ENCODE peak calls at places on chromosomes 13 and 19, in seven cellular contexts. A is fibroblast of pulmonary artery, E is NT2/D1, Q is adipocyte, X is lung, B is hepatocyte, J is uterus. N is an unnamed sample.

GRCh38 chr19:54918499-54918898 is 12.6 kb downstream of the NCR1 start:
- DNase-seq in A (no peak), E (no peak), Q (no peak), X (no peak), B (no peak), J (no peak), N (no peak)

GRCh38 chr19:19074172-19074905 is 10.5 kb downstream of the SLC25A42 start:
- DNase-seq in A (no peak), E (no peak), Q (no peak), X (no peak), B (no peak), J (no peak), N (peak; percentile 27)

GRCh38 chr13:98429977-98430785 is 146.7 kb downstream of the STK24 start:
- DNase-seq in A (no peak), E (no peak), Q (no peak), X (no peak), B (no peak), J (no peak), N (no peak)

GRCh38 chr13:102654786-102655185 is 40.1 kb downstream of the METTL21C start:
- DNase-seq in A (no peak), E (no peak), Q (no peak), X (no peak), B (no peak), J (no peak), N (no peak)

GRCh38 chr19:55353803-55354697 is 469 bp downstream of the COX6B2 start:
- DNase-seq in A (peak; percentile 41), E (peak; percentile 28), Q (peak; percentile 74), X (no peak), B (peak; percentile 84), J (peak; percentile 65), N (peak; percentile 45)

GRCh38 chr19:13020002-13020414 is 24.7 kb downstream of the NFIX start:
- DNase-seq in A (no peak), E (peak; percentile 71), Q (no peak), X (no peak), B (no peak), J (no peak), N (no peak)

GRCh38 chr19:2476451-2477140 is 669 bp downstream of the GADD45B start:
- DNase-seq in A (peak; percentile 64), E (no peak), Q (peak; percentile 70), X (peak; percentile 52), B (peak; percentile 60), J (peak; percentile 55), N (peak; percentile 41)

GRCh38 chr13:92510416-92510815 is 716.2 kb upstream of the GPC6 start:
- DNase-seq in A (peak; percentile 53), E (no peak), Q (no peak), X (no peak), B (no peak), J (no peak), N (no peak)

GRCh38 chr19:47158367-47158791 is 27.7 kb downstream of the SAE1 start:
- DNase-seq in A (no peak), E (no peak), Q (no peak), X (no peak), B (no peak), J (no peak), N (no peak)

GRCh38 chr19:55695511-55696290 is 20.7 kb downstream of the EPN1 start:
- DNase-seq in A (no peak), E (no peak), Q (no peak), X (no peak), B (no peak), J (no peak), N (no peak)

GRCh38 chr19:28103916-28104315 is 1109.0 kb downstream of the UQCRFS1 start:
- DNase-seq in A (no peak), E (peak; percentile 56), Q (no peak), X (no peak), B (no peak), J (no peak), N (no peak)

GRCh38 chr19:45472557-45473365 is 5.0 kb downstream of the FOSB start:
- DNase-seq in A (peak; percentile 36), E (no peak), Q (peak; percentile 65), X (no peak), B (peak; percentile 28), J (no peak), N (no peak)

GRCh38 chr13:37878496-37878895 is 8.9 kb upstream of the TRPC4 start:
- DNase-seq in A (peak; percentile 25), E (no peak), Q (peak; percentile 20), X (no peak), B (no peak), J (no peak), N (no peak)

GRCh38 chr19:49441210-49441959 is at the start of gene SLC17A7:
- DNase-seq in A (no peak), E (no peak), Q (peak; percentile 48), X (no peak), B (peak; percentile 59), J (peak; percentile 76), N (no peak)

GRCh38 chr19:13692096-13692495 is 72.2 kb upstream of the MRI1 start:
- DNase-seq in A (peak; percentile 16), E (no peak), Q (peak; percentile 25), X (no peak), B (no peak), J (no peak), N (no peak)

GRCh38 chr13:113883921-113884804 is 20.3 kb upstream of the GAS6 start:
- DNase-seq in A (no peak), E (no peak), Q (no peak), X (no peak), B (no peak), J (no peak), N (no peak)

GRCh38 chr13:23510979-23511735 is 59.1 kb upstream of the TNFRSF19 start:
- DNase-seq in A (peak; percentile 59), E (peak; percentile 16), Q (peak; percentile 36), X (no peak), B (peak; percentile 57), J (no peak), N (no peak)

GRCh38 chr13:94063096-94063495 is 416.4 kb downstream of the DCT start:
- DNase-seq in A (peak; percentile 61), E (no peak), Q (peak; percentile 49), X (no peak), B (no peak), J (no peak), N (no peak)

GRCh38 chr13:100483836-100484381 is 104.7 kb downstream of the GGACT start:
- DNase-seq in A (no peak), E (no peak), Q (no peak), X (no peak), B (no peak), J (no peak), N (no peak)

GRCh38 chr19:52086481-52086880 is 9.1 kb downstream of the ZNF841 start:
- DNase-seq in A (peak; percentile 52), E (no peak), Q (peak; percentile 52), X (no peak), B (no peak), J (no peak), N (no peak)

DNA sequence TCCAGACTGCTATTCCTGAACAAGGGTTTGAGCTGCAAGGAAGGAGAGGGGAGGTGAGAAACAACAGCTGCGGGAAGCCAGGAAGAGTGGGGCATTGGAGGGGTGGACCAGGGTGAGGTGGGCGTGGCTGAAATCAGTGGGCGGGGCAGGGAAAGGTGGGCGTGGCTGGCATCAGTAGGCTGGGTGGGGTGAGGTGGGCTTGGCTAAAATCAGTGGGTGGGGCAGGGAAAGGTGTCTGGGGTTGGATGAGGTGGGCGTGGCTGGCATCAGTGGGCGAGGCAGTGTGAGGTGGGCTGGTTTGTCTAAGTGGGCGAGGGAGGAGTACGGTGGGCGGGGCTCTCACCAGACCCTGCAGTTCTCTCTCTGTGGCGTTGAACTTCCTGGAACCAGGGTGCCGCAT is 87.6 kb downstream of the MUC16 start:
- DNase-seq in A (no peak), E (no peak), Q (no peak), X (no peak), B (no peak), J (no peak), N (no peak)
- H3K4me3 ChIP-seq in A (no peak overlapping the region), E (no peak overlapping the region), Q (no peak overlapping the region), X (no peak overlapping the region), B (no peak overlapping the region), J (no peak overlapping the region), N (no peak overlapping the region)

DNA sequence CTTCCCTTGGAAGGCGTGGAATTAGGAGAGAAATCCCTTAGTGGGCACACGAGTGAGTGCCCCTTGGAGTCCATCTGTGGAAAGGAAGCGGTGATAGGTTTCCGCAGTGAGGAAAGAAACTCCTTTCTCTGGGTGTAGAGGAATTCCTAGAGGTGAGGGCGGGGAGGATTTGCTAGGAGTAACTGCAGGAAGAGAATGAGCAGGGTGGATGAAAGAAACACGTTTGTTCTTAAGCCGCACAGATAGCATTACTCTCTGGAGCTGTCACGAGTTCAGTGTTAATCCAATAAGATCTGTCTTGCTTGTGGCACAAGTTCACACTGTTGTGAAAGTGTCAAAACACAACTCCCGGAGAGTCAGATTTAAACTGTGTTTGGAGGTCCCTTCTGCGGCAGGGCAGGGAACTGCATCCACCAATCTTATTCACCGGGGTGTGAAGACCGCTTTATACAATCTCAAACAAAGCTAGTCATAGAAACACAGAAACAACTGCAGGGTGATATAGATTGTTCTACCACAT is 1.2 kb downstream of the KL start:
- DNase-seq in A (peak; percentile 71), E (no peak), Q (no peak), X (no peak), B (peak; percentile 63), J (peak; percentile 18), N (peak; percentile 79)
- H3K4me3 ChIP-seq in A (peak overlapping the region; percentile 2), E (no peak overlapping the region), Q (peak overlapping the region; percentile 67), X (peak overlapping the region; percentile 51), B (peak overlapping the region; percentile 13), J (peak overlapping the region; percentile 17), N (no peak overlapping the region)

DNA sequence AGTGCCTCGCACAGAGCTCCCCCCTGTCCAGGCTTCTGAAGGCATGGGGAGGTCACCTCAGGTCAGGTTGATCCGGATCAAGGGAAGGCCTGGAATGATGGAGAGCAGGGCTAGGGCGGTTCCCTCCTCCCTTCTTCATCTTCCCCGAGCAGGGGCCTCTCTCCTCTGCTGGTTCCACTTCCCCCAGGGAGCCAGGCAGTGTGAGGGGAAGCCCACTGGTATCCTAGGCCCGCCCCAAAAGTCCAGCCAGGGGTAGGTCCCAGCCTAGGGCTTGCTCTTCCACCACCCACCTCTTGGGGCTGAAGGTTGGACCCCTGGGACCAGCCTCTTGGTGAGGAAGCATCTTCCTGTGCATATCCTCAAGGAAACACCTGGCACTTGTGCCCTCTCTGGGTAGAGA is 16.4 kb upstream of the PRR19 start:
- DNase-seq in A (no peak), E (no peak), Q (peak; percentile 51), X (no peak), B (peak; percentile 8), J (peak; percentile 36), N (no peak)
- H3K4me3 ChIP-seq in A (peak overlapping the region; percentile 76), E (peak overlapping the region; percentile 82), Q (peak overlapping the region; percentile 80), X (no peak overlapping the region), B (no peak overlapping the region), J (peak overlapping the region; percentile 74), N (no peak overlapping the region)

GRCh38 chr19:4305659-4306058 is 1.3 kb downstream of the FSD1 start:
- DNase-seq in A (no peak), E (no peak), Q (no peak), X (no peak), B (no peak), J (no peak), N (no peak)

GRCh38 chr19:4302238-4302630 is at the start of gene TMIGD2:
- DNase-seq in A (no peak), E (no peak), Q (no peak), X (no peak), B (no peak), J (no peak), N (peak; percentile 25)

GRCh38 chr19:4304509-4305252 is at the start of gene FSD1:
- DNase-seq in A (peak; percentile 61), E (no peak), Q (peak; percentile 78), X (no peak), B (peak; percentile 71), J (no peak), N (no peak)

GRCh38 chr19:4303778-4304508 is 455 bp upstream of the FSD1 start:
- DNase-seq in A (no peak), E (no peak), Q (no peak), X (no peak), B (no peak), J (no peak), N (peak; percentile 54)

GRCh38 chr19:4305253-4305612 is 835 bp downstream of the FSD1 start:
- DNase-seq in A (no peak), E (no peak), Q (no peak), X (no peak), B (no peak), J (no peak), N (no peak)
- H3K4me3 ChIP-seq in A (no peak overlapping the region), E (peak overlapping the region; percentile 11), Q (no peak overlapping the region), X (no peak overlapping the region), B (no peak overlapping the region), J (no peak overlapping the region), N (no peak overlapping the region)

N was measured in small intestine.